ENCODE peak calls at places on chromosome 12, in five cellular contexts. J is astrocyte of the spinal cord, N is activated T-cell treated with anti-CD3 and anti-CD28 coated beads for 4 hours, L is NCI-H1436, B is activated T-helper 1 cell treated with Interleukin-2 at 50 U/mL for 16 hours. E is an unnamed sample.

GRCh38 chr12:50282581-50283229 is 615 bp downstream of the LIMA1 start:
- DNase-seq in J (peak), N (no peak), L (no peak), B (no peak), E (no peak)

GRCh38 chr12:60072911-60073310 is 477.1 kb downstream of the SLC16A7 start:
- DNase-seq in J (peak), N (no peak), L (no peak), B (no peak), E (no peak)

GRCh38 chr12:27899151-27899661 is 73.3 kb downstream of the PTHLH start:
- DNase-seq in J (peak), N (no peak), L (no peak), B (no peak), E (no peak)

GRCh38 chr12:16939871-16940306 is 333.9 kb upstream of the LMO3 start:
- DNase-seq in J (peak), N (no peak), L (peak), B (no peak), E (no peak)

GRCh38 chr12:102824218-102824835 is 92.7 kb downstream of the PAH start:
- DNase-seq in J (peak), N (no peak), L (no peak), B (no peak), E (peak)

GRCh38 chr12:115598827-115599226 is 678.7 kb downstream of the MED13L start:
- DNase-seq in J (no peak), N (no peak), L (no peak), B (no peak), E (no peak)

GRCh38 chr12:2963154-2963759 is 4.1 kb downstream of the TEAD4 start:
- DNase-seq in J (no peak), N (no peak), L (no peak), B (no peak), E (no peak)

GRCh38 chr12:121145221-121145620 is 12.5 kb downstream of the P2RX7 start:
- DNase-seq in J (peak), N (no peak), L (no peak), B (no peak), E (no peak)

GRCh38 chr12:108815875-108816594 is 41.3 kb downstream of the SSH1 start:
- DNase-seq in J (no peak), N (no peak), L (no peak), B (no peak), E (no peak)

GRCh38 chr12:101839324-101840283 is 8.8 kb upstream of the GNPTAB start:
- DNase-seq in J (peak), N (peak), L (peak), B (peak), E (no peak)

GRCh38 chr12:46386360-46386867 is 13.8 kb upstream of the SLC38A2 start:
- DNase-seq in J (peak), N (no peak), L (no peak), B (no peak), E (no peak)

GRCh38 chr12:106149096-106149784 is 10.5 kb upstream of the NUAK1 start:
- DNase-seq in J (peak), N (no peak), L (no peak), B (no peak), E (no peak)

GRCh38 chr12:53097207-53097563 is 282 bp upstream of the IGFBP6 start:
- DNase-seq in J (peak), N (no peak), L (no peak), B (no peak), E (no peak)

GRCh38 chr12:45613306-45613705 is 116.2 kb upstream of the ARID2 start:
- DNase-seq in J (peak), N (no peak), L (no peak), B (no peak), E (no peak)

E was measured in osteocyte.